ENCODE peak calls at places on chromosomes 13 and 19, in nine cellular contexts. X, D, W, G, E, B, L, Y and Z are unnamed samples.
A peak's percentile ranks its signal among the peaks of the same experiment; 100 is the strongest.

GRCh38 chr13:113856716-113857065 is 7.2 kb downstream of the GAS6 start:
- DNase-seq in D (no peak), E (no peak), W (peak; percentile 39), L (peak; percentile 18), G (no peak), Y (no peak), B (no peak), X (peak; percentile 81), Z (no peak)

GRCh38 chr13:92842145-92842544 is 384.5 kb upstream of the GPC6 start:
- DNase-seq in E (no peak), W (no peak), D (no peak), Y (no peak), L (no peak), X (peak; percentile 75), G (no peak), B (peak; percentile 49), Z (no peak)

GRCh38 chr19:20787766-20788165 is 11.7 kb downstream of the ZNF66 start:
- DNase-seq in X (no peak), D (no peak), L (no peak), W (no peak), G (no peak), Y (no peak), B (no peak), E (no peak), Z (no peak)

GRCh38 chr19:50311723-50312635 is 17.2 kb downstream of the KCNC3 start:
- DNase-seq in D (no peak), W (peak; percentile 92), L (no peak), E (no peak), B (no peak), Y (no peak), G (peak; percentile 78), X (no peak), Z (peak; percentile 85)

GRCh38 chr13:46374710-46375109 is 12.3 kb downstream of the RUBCNL start:
- DNase-seq in D (no peak), L (no peak), Y (no peak), B (no peak), E (no peak), G (no peak), W (no peak), X (no peak), Z (no peak)

GRCh38 chr13:44487989-44488388 is 88.1 kb downstream of the TSC22D1 start:
- DNase-seq in L (no peak), W (no peak), B (no peak), Y (no peak), E (no peak), G (no peak), X (no peak), D (no peak), Z (no peak)

GRCh38 chr13:30256713-30257432 is 50.5 kb downstream of the KATNAL1 start:
- DNase-seq in E (no peak), W (no peak), Y (no peak), X (peak; percentile 23), B (no peak), L (no peak), D (no peak), G (no peak), Z (no peak)

GRCh38 chr19:39692166-39692565 is 12.1 kb upstream of the LGALS14 start:
- DNase-seq in Y (no peak), B (no peak), G (no peak), X (no peak), E (no peak), W (no peak), L (no peak), D (no peak), Z (no peak)

GRCh38 chr19:50890422-50891252 is 17.4 kb downstream of the KLK2 start:
- DNase-seq in E (no peak), W (no peak), G (no peak), B (peak; percentile 27), X (peak; percentile 8), D (no peak), L (no peak), Y (no peak), Z (no peak)